ENCODE peak calls at places on chromosomes 2 and 18, in nine cellular contexts. One of them, this sample, is unnamed.

GRCh38 chr2:68411397-68412126 is 46.5 kb downstream of the PLEK start:
- DNase-seq in astrocyte of the spinal cord: no peak
- DNase-seq in tibial nerve: no peak
- DNase-seq in brain microvascular endothelial cell: no peak
- DNase-seq in endodermal cell: no peak
- DNase-seq in tibial artery: no peak
- DNase-seq in GM13977: no peak
- DNase-seq in progenitor cell of endocrine pancreas: no peak
- DNase-seq in osteocyte: no peak
- DNase-seq in this sample: no peak

GRCh38 chr2:216849987-216850386 is 9.9 kb downstream of the TNP1 start:
- DNase-seq in astrocyte of the spinal cord: no peak
- DNase-seq in tibial nerve: peak
- DNase-seq in brain microvascular endothelial cell: no peak
- DNase-seq in endodermal cell: no peak
- DNase-seq in tibial artery: no peak
- DNase-seq in GM13977: no peak
- DNase-seq in progenitor cell of endocrine pancreas: no peak
- DNase-seq in osteocyte: no peak
- DNase-seq in this sample: no peak

GRCh38 chr2:11681722-11682589 is 12.0 kb upstream of the NTSR2 start:
- DNase-seq in astrocyte of the spinal cord: no peak
- DNase-seq in tibial nerve: no peak
- DNase-seq in brain microvascular endothelial cell: no peak
- DNase-seq in endodermal cell: peak
- DNase-seq in tibial artery: no peak
- DNase-seq in GM13977: peak
- DNase-seq in progenitor cell of endocrine pancreas: peak
- DNase-seq in osteocyte: no peak
- DNase-seq in this sample: no peak

GRCh38 chr18:64095056-64095455 is 53.8 kb downstream of the LINC00305 start:
- DNase-seq in astrocyte of the spinal cord: no peak
- DNase-seq in tibial nerve: no peak
- DNase-seq in brain microvascular endothelial cell: no peak
- DNase-seq in endodermal cell: no peak
- DNase-seq in tibial artery: no peak
- DNase-seq in GM13977: no peak
- DNase-seq in progenitor cell of endocrine pancreas: no peak
- DNase-seq in osteocyte: no peak
- DNase-seq in this sample: no peak

GRCh38 chr2:238380785-238381184 is 45.9 kb upstream of the ASB1 start:
- DNase-seq in astrocyte of the spinal cord: peak
- DNase-seq in tibial nerve: no peak
- DNase-seq in brain microvascular endothelial cell: no peak
- DNase-seq in endodermal cell: no peak
- DNase-seq in tibial artery: no peak
- DNase-seq in GM13977: no peak
- DNase-seq in progenitor cell of endocrine pancreas: no peak
- DNase-seq in osteocyte: no peak
- DNase-seq in this sample: no peak

GRCh38 chr2:143530753-143531152 is 401.5 kb downstream of the ARHGAP15 start:
- DNase-seq in astrocyte of the spinal cord: no peak
- DNase-seq in tibial nerve: no peak
- DNase-seq in brain microvascular endothelial cell: no peak
- DNase-seq in endodermal cell: no peak
- DNase-seq in tibial artery: no peak
- DNase-seq in GM13977: no peak
- DNase-seq in progenitor cell of endocrine pancreas: no peak
- DNase-seq in osteocyte: no peak
- DNase-seq in this sample: no peak

GRCh38 chr2:75710220-75710576 is 517 bp downstream of the GCFC2 start:
- DNase-seq in astrocyte of the spinal cord: no peak
- DNase-seq in tibial nerve: no peak
- DNase-seq in brain microvascular endothelial cell: no peak
- DNase-seq in endodermal cell: no peak
- DNase-seq in tibial artery: no peak
- DNase-seq in GM13977: no peak
- DNase-seq in progenitor cell of endocrine pancreas: no peak
- DNase-seq in osteocyte: no peak
- DNase-seq in this sample: no peak

GRCh38 chr2:197254776-197255521 is 55.6 kb downstream of the ANKRD44 start:
- DNase-seq in astrocyte of the spinal cord: no peak
- DNase-seq in tibial nerve: no peak
- DNase-seq in brain microvascular endothelial cell: no peak
- DNase-seq in endodermal cell: no peak
- DNase-seq in tibial artery: no peak
- DNase-seq in GM13977: no peak
- DNase-seq in progenitor cell of endocrine pancreas: no peak
- DNase-seq in osteocyte: no peak
- DNase-seq in this sample: no peak

GRCh38 chr18:10142496-10143160 is 228.8 kb downstream of the VAPA start:
- DNase-seq in astrocyte of the spinal cord: peak
- DNase-seq in tibial nerve: no peak
- DNase-seq in brain microvascular endothelial cell: peak
- DNase-seq in endodermal cell: no peak
- DNase-seq in tibial artery: no peak
- DNase-seq in GM13977: no peak
- DNase-seq in progenitor cell of endocrine pancreas: no peak
- DNase-seq in osteocyte: peak
- DNase-seq in this sample: no peak

GRCh38 chr2:16756831-16757644 is 91.4 kb upstream of the CYRIA start:
- DNase-seq in astrocyte of the spinal cord: peak
- DNase-seq in tibial nerve: peak
- DNase-seq in brain microvascular endothelial cell: peak
- DNase-seq in endodermal cell: peak
- DNase-seq in tibial artery: peak
- DNase-seq in GM13977: peak
- DNase-seq in progenitor cell of endocrine pancreas: peak
- DNase-seq in osteocyte: peak
- DNase-seq in this sample: peak

GRCh38 chr2:200257570-200257969 is 48.9 kb upstream of the SPATS2L start:
- DNase-seq in astrocyte of the spinal cord: no peak
- DNase-seq in tibial nerve: no peak
- DNase-seq in brain microvascular endothelial cell: no peak
- DNase-seq in endodermal cell: no peak
- DNase-seq in tibial artery: no peak
- DNase-seq in GM13977: no peak
- DNase-seq in progenitor cell of endocrine pancreas: no peak
- DNase-seq in osteocyte: no peak
- DNase-seq in this sample: no peak
- TF ChIP-seq CTCF in astrocyte of the spinal cord: no peak
- TF ChIP-seq CTCF in tibial nerve: no peak
- TF ChIP-seq CTCF in brain microvascular endothelial cell: no peak
- TF ChIP-seq CTCF in endodermal cell: no peak
- TF ChIP-seq CTCF in tibial artery: no peak
- TF ChIP-seq CTCF in GM13977: no peak
- TF ChIP-seq CTCF in progenitor cell of endocrine pancreas: no peak
- TF ChIP-seq CTCF in osteocyte: no peak
- TF ChIP-seq CTCF in this sample: no peak

GRCh38 chr18:26547302-26548143 is 830 bp downstream of the KCTD1 start:
- DNase-seq in astrocyte of the spinal cord: peak
- DNase-seq in tibial nerve: peak
- DNase-seq in brain microvascular endothelial cell: peak
- DNase-seq in endodermal cell: peak
- DNase-seq in tibial artery: peak
- DNase-seq in GM13977: peak
- DNase-seq in progenitor cell of endocrine pancreas: peak
- DNase-seq in osteocyte: peak
- DNase-seq in this sample: no peak
- TF ChIP-seq CTCF in astrocyte of the spinal cord: peak
- TF ChIP-seq CTCF in tibial nerve: peak
- TF ChIP-seq CTCF in brain microvascular endothelial cell: peak
- TF ChIP-seq CTCF in endodermal cell: peak
- TF ChIP-seq CTCF in tibial artery: no peak
- TF ChIP-seq CTCF in GM13977: peak
- TF ChIP-seq CTCF in progenitor cell of endocrine pancreas: peak
- TF ChIP-seq CTCF in osteocyte: peak
- TF ChIP-seq CTCF in this sample: peak

GRCh38 chr2:55311444-55311870 is 42.4 kb upstream of the MTIF2 start:
- DNase-seq in astrocyte of the spinal cord: peak
- DNase-seq in tibial nerve: no peak
- DNase-seq in brain microvascular endothelial cell: peak
- DNase-seq in endodermal cell: no peak
- DNase-seq in tibial artery: no peak
- DNase-seq in GM13977: peak
- DNase-seq in progenitor cell of endocrine pancreas: no peak
- DNase-seq in osteocyte: no peak
- DNase-seq in this sample: peak
- TF ChIP-seq CTCF in astrocyte of the spinal cord: peak
- TF ChIP-seq CTCF in tibial nerve: no peak
- TF ChIP-seq CTCF in brain microvascular endothelial cell: peak
- TF ChIP-seq CTCF in endodermal cell: peak
- TF ChIP-seq CTCF in tibial artery: peak
- TF ChIP-seq CTCF in GM13977: no peak
- TF ChIP-seq CTCF in progenitor cell of endocrine pancreas: peak
- TF ChIP-seq CTCF in osteocyte: no peak
- TF ChIP-seq CTCF in this sample: peak

DNA sequence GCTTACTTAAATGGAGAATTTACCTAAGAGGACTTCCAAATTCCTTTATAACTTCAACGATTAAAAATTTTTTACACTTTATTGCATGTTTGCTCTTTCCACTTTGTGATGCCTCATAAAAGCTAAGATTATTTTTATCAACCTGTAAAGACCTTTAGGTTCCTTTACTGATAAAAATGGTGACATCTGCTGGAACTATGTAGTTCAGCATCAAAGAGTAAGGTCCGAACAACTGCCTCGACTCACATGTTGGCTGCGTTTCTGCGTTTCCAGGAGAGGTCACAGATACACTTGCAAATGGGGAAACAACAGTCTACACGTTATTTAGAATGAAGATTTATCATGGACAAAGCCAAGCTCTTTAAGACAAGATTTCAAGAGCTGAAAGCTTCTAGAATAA is 18.8 kb upstream of the TMX3 start:
- DNase-seq in astrocyte of the spinal cord: peak
- DNase-seq in tibial nerve: no peak
- DNase-seq in brain microvascular endothelial cell: no peak
- DNase-seq in endodermal cell: no peak
- DNase-seq in tibial artery: no peak
- DNase-seq in GM13977: no peak
- DNase-seq in progenitor cell of endocrine pancreas: no peak
- DNase-seq in osteocyte: no peak
- DNase-seq in this sample: no peak
- TF ChIP-seq CTCF in astrocyte of the spinal cord: peak
- TF ChIP-seq CTCF in tibial nerve: no peak
- TF ChIP-seq CTCF in brain microvascular endothelial cell: peak
- TF ChIP-seq CTCF in endodermal cell: peak
- TF ChIP-seq CTCF in tibial artery: no peak
- TF ChIP-seq CTCF in GM13977: no peak
- TF ChIP-seq CTCF in progenitor cell of endocrine pancreas: no peak
- TF ChIP-seq CTCF in osteocyte: no peak
- TF ChIP-seq CTCF in this sample: no peak

DNA sequence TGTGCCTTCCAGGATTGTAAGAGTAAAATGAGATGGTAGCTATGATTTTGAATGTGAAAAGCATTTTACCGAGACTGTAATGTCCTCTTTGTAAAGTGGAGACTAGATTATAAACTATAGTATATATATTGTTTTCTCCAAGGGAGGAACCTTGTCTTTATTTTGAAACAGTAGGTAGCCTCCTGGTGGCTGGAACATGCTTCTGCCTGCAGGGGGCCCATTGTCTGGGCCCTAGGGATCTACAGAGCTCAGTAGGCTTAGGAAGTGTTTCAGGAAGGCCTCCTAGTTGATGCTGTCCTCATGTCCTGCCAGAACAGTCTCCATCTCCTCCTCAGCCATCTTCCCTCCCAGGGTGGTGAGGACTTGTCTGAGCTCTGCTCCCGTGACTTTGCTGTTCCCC is 3.0 kb downstream of the PIKFYVE start:
- DNase-seq in astrocyte of the spinal cord: no peak
- DNase-seq in tibial nerve: no peak
- DNase-seq in brain microvascular endothelial cell: no peak
- DNase-seq in endodermal cell: peak
- DNase-seq in tibial artery: no peak
- DNase-seq in GM13977: no peak
- DNase-seq in progenitor cell of endocrine pancreas: no peak
- DNase-seq in osteocyte: no peak
- DNase-seq in this sample: no peak
- TF ChIP-seq CTCF in astrocyte of the spinal cord: peak
- TF ChIP-seq CTCF in tibial nerve: no peak
- TF ChIP-seq CTCF in brain microvascular endothelial cell: peak
- TF ChIP-seq CTCF in endodermal cell: peak
- TF ChIP-seq CTCF in tibial artery: no peak
- TF ChIP-seq CTCF in GM13977: peak
- TF ChIP-seq CTCF in progenitor cell of endocrine pancreas: peak
- TF ChIP-seq CTCF in osteocyte: no peak
- TF ChIP-seq CTCF in this sample: no peak

GRCh38 chr2:227890495-227891079 is 19.2 kb downstream of the DAW1 start:
- DNase-seq in astrocyte of the spinal cord: peak
- DNase-seq in tibial nerve: no peak
- DNase-seq in brain microvascular endothelial cell: no peak
- DNase-seq in endodermal cell: no peak
- DNase-seq in tibial artery: no peak
- DNase-seq in GM13977: peak
- DNase-seq in progenitor cell of endocrine pancreas: no peak
- DNase-seq in osteocyte: no peak
- DNase-seq in this sample: no peak
- TF ChIP-seq CTCF in astrocyte of the spinal cord: peak
- TF ChIP-seq CTCF in tibial nerve: peak
- TF ChIP-seq CTCF in brain microvascular endothelial cell: peak
- TF ChIP-seq CTCF in endodermal cell: peak
- TF ChIP-seq CTCF in tibial artery: peak
- TF ChIP-seq CTCF in GM13977: peak
- TF ChIP-seq CTCF in progenitor cell of endocrine pancreas: peak
- TF ChIP-seq CTCF in osteocyte: peak
- TF ChIP-seq CTCF in this sample: peak

This sample was measured in AG04449.